ENCODE peak calls at places on chromosomes 12 and 14, in six cellular contexts. S is psoas muscle, N is A673, I is pancreas, D is HFF-Myc, A is tibial artery. Q is an unnamed sample.

GRCh38 chr12:76113800-76114757 is 29.6 kb upstream of the NAP1L1 start:
- DNase-seq in S (no peak), N (no peak), I (no peak), D (no peak), A (no peak), Q (no peak)

GRCh38 chr12:126019385-126019784 is 954.1 kb downstream of the AACS start:
- DNase-seq in S (no peak), N (no peak), I (no peak), D (no peak), A (no peak), Q (no peak)

GRCh38 chr12:131684015-131684725 is 26.7 kb upstream of the SFSWAP start:
- DNase-seq in S (no peak), N (no peak), I (no peak), D (no peak), A (peak), Q (no peak)

GRCh38 chr12:49956663-49957569 is 4.8 kb upstream of the AQP5 start:
- DNase-seq in S (no peak), N (no peak), I (no peak), D (no peak), A (no peak), Q (no peak)

GRCh38 chr14:33617154-33617553 is 333.7 kb downstream of the EGLN3 start:
- DNase-seq in S (no peak), N (peak), I (no peak), D (peak), A (no peak), Q (no peak)

GRCh38 chr14:89237923-89238529 is 179.0 kb downstream of the FOXN3 start:
- DNase-seq in S (no peak), N (peak), I (no peak), D (no peak), A (no peak), Q (no peak)

GRCh38 chr12:128933039-128933438 is 79.8 kb downstream of the GLT1D1 start:
- DNase-seq in S (no peak), N (no peak), I (no peak), D (no peak), A (no peak), Q (no peak)

GRCh38 chr14:68767248-68767645 is 25.6 kb downstream of the ZFP36L1 start:
- DNase-seq in S (no peak), N (no peak), I (no peak), D (no peak), A (no peak), Q (no peak)

GRCh38 chr12:44976246-44976645 is 74.7 kb downstream of the DBX2 start:
- DNase-seq in S (no peak), N (no peak), I (no peak), D (no peak), A (no peak), Q (no peak)

GRCh38 chr14:50666772-50667490 is 1.2 kb downstream of the SAV1 start:
- DNase-seq in S (no peak), N (peak), I (peak), D (no peak), A (peak), Q (no peak)

GRCh38 chr12:21774358-21775129 is at the start of gene KCNJ8:
- DNase-seq in S (peak), N (peak), I (peak), D (no peak), A (peak), Q (no peak)

GRCh38 chr12:121797937-121798801 is 4.7 kb upstream of the RHOF start:
- DNase-seq in S (peak), N (no peak), I (peak), D (no peak), A (peak), Q (no peak)

GRCh38 chr14:23045419-23046357 is 3.7 kb downstream of the PSMB11 start:
- DNase-seq in S (no peak), N (no peak), I (no peak), D (no peak), A (no peak), Q (no peak)

GRCh38 chr12:26091837-26092236 is 33.0 kb downstream of the BHLHE41 start:
- DNase-seq in S (no peak), N (peak), I (no peak), D (no peak), A (no peak), Q (no peak)

GRCh38 chr14:61662437-61663311 is 32.6 kb upstream of the HIF1A start:
- DNase-seq in S (no peak), N (peak), I (peak), D (peak), A (no peak), Q (no peak)

GRCh38 chr14:98501836-98502235 is 770.2 kb downstream of the BCL11B start:
- DNase-seq in S (no peak), N (no peak), I (no peak), D (no peak), A (no peak), Q (no peak)

GRCh38 chr14:96624661-96625435 is 122.7 kb downstream of the PAPOLA start:
- DNase-seq in S (no peak), N (no peak), I (no peak), D (no peak), A (peak), Q (no peak)

GRCh38 chr12:3809357-3810015 is 56.6 kb upstream of the CRACR2A start:
- DNase-seq in S (no peak), N (no peak), I (no peak), D (no peak), A (no peak), Q (no peak)

GRCh38 chr14:79483989-79484388 is 727.3 kb downstream of the DIO2 start:
- DNase-seq in S (no peak), N (no peak), I (no peak), D (no peak), A (no peak), Q (no peak)

GRCh38 chr14:100382106-100382455 is 58.9 kb downstream of the SLC25A47 start:
- DNase-seq in S (no peak), N (no peak), I (no peak), D (no peak), A (no peak), Q (no peak)
- H3K4me3 ChIP-seq in S (no peak), N (no peak), I (no peak), D (no peak), A (no peak), Q (no peak)

GRCh38 chr14:35205737-35206136 is 83.4 kb downstream of the PRORP start:
- DNase-seq in S (no peak), N (no peak), I (no peak), D (no peak), A (no peak), Q (no peak)

GRCh38 chr14:35196571-35196970 is 74.2 kb downstream of the PRORP start:
- DNase-seq in S (no peak), N (no peak), I (no peak), D (no peak), A (no peak), Q (no peak)

GRCh38 chr14:35197015-35197414 is 74.7 kb downstream of the PRORP start:
- DNase-seq in S (no peak), N (no peak), I (no peak), D (no peak), A (no peak), Q (no peak)

GRCh38 chr14:35202195-35202594 is 79.8 kb downstream of the PRORP start:
- DNase-seq in S (no peak), N (no peak), I (no peak), D (no peak), A (no peak), Q (no peak)

GRCh38 chr14:35201066-35201465 is 78.7 kb downstream of the PRORP start:
- DNase-seq in S (no peak), N (no peak), I (no peak), D (no peak), A (no peak), Q (no peak)
- H3K4me3 ChIP-seq in S (no peak), N (no peak), I (no peak), D (no peak), A (no peak), Q (no peak)

GRCh38 chr12:5051334-5051733 is 7.7 kb downstream of the KCNA5 start:
- DNase-seq in S (no peak), N (no peak), I (no peak), D (no peak), A (no peak), Q (no peak)
- H3K4me3 ChIP-seq in S (no peak), N (no peak), I (no peak), D (no peak), A (no peak), Q (no peak)

DNA sequence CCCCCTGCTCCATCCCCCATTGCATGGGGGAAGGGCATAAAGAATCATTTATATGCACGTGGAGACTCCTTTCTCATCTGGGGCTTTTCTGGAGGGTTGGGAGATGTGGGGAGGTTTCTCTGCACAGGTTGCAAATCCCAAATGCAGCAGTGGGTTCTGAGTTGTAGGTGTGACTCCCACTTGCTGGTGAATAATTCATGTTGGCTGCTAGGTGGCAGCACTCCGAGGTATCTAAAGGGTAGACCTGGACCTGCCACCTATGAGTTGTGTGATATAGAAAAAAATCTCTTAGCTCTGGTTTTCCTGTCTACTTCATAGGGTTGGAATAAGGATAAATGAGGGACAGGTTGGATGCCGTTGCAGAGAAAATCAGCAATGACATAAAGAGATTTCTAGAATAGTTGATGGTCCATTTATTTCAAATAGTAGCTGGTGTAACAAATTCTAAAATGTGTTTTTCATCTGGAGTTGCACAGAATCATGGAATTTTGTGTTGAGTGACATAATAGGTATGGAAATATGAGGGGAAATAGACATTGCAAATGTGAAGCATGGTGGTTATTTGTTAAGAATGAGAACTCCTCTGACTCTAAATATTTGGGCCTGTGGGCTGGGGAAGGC is 4.6 kb downstream of the MARCHF9 start:
- DNase-seq in S (no peak), N (no peak), I (peak), D (no peak), A (no peak), Q (no peak)
- H3K4me3 ChIP-seq in S (no peak), N (no peak), I (no peak), D (no peak), A (no peak), Q (no peak)

DNA sequence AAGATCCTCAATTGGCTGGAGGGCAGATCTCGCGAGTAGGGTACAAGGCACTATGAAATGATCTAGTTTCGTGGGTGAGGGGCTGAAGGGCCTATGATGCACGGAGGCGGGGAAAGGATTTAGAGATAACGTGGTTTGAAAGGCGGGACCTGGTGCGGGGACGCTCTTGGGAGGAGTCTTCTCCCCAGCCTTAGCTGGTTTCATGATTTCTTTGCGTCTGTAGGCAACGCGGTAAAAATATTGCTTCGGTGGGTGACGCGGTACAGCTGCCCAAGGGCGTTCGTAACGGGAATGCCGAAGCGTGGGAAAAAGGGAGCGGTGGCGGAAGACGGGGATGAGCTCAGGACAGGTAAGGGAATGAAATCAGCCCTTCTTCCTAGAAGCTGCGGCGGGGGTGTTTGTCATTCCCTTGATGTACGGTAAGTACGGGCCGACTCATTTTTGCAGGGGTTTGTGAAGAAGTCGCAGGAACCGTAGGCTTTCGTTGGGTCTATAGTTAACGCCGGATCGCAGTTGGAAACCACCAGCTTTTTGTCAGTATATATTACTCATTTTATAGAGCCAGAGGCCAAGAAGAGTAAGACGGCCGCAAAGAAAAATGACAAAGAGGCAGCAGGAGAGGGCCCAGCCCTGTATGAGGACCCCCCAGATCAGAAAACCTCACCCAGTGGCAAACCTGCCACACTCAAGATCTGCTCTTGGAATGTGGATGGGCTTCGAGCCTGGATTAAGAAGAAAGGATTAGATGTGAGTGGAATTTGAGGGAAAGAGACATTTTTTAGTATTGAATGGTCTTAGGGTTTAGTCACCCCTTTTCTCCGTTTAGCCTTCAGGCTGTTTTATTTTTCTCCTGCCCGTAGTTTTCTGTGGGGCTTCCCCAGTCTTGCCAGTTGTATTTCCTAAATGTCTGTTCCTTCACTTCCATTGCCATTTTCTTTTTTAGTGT is 602 bp downstream of the APEX1 start:
- DNase-seq in S (no peak), N (no peak), I (no peak), D (no peak), A (no peak), Q (no peak)
- H3K4me3 ChIP-seq in S (peak), N (peak), I (peak), D (peak), A (peak), Q (peak)

GRCh38 chr12:52041032-52041431 is 10.2 kb upstream of the NR4A1 start:
- DNase-seq in S (no peak), N (no peak), I (no peak), D (no peak), A (no peak), Q (no peak)

GRCh38 chr12:52037248-52037861 is 13.9 kb upstream of the NR4A1 start:
- DNase-seq in S (peak), N (peak), I (peak), D (no peak), A (peak), Q (no peak)

GRCh38 chr12:52035926-52036325 is 15.3 kb upstream of the NR4A1 start:
- DNase-seq in S (no peak), N (no peak), I (no peak), D (no peak), A (no peak), Q (no peak)

GRCh38 chr12:52036587-52037171 is 14.6 kb upstream of the NR4A1 start:
- DNase-seq in S (peak), N (peak), I (peak), D (no peak), A (peak), Q (no peak)

DNA sequence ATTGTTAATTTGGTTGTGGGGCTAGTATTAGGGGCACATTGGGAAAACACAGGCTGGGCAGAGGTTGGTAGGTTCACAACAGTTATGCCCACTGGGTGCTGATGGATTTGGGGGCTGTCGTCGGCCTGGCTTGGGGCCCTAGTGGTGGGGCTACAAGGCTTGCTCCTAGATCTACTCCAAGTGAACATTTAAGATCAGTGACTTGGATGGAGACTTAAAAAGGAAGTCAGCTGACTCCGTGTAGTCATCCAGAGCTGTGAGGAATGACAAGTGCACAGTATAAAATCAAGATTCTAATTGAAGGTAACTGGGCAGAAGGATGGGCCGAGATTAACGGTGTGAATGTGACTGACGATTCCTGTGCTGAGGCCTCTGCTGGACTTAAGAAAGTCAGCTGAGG is 12.8 kb upstream of the NR4A1 start:
- DNase-seq in S (no peak), N (no peak), I (no peak), D (no peak), A (no peak), Q (no peak)
- H3K4me3 ChIP-seq in S (peak), N (peak), I (peak), D (peak), A (peak), Q (no peak)

GRCh38 chr12:124277394-124278222 is 17.3 kb upstream of the RFLNA start:
- DNase-seq in S (no peak), N (no peak), I (no peak), D (no peak), A (no peak), Q (no peak)
- H3K4me3 ChIP-seq in S (no peak), N (no peak), I (no peak), D (no peak), A (no peak), Q (no peak)

DNA sequence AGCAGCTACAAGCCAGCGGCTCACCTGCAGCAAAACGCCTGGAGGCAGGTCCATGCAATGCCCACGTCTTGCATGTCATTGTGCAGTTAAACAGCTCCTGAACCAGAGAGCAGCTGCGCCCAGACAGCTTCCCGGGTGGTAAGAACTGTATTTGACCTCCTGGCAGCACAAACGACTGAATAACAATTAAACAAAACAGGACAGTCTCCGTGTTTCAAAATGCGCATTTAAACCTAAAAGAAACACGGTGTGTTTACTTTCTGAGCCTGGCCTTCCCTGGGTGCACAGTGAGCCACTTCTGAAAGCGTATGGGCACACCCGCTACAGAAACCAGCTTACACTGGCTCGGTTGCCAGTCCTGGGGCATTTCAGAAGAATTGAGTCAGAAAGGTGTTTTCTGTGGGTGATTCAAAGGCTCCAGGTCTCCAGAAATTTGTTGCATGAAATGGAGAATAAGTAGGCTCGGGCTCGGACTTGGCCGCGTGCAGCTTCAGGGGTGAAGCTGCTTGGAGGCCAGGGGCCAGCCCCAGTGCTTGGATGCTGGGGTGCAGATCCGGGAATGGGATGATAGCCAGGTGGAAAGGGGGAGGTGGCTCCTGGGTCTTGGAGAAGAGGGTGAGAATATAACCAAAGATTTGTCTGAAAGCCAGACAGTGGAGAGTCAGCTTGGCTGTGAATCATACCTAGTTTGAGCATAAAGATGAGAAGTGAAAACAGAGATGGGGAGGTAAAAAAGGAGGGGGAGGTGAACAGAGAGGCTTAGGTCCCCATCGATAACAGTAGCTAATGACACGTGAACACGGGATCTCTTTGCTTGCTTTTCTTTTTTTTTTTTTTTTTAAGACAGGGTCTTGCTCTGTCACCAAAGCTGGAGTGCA is 24.9 kb upstream of the FZD10 start:
- DNase-seq in S (peak), N (no peak), I (no peak), D (no peak), A (no peak), Q (no peak)
- H3K4me3 ChIP-seq in S (no peak), N (no peak), I (no peak), D (no peak), A (no peak), Q (no peak)

DNA sequence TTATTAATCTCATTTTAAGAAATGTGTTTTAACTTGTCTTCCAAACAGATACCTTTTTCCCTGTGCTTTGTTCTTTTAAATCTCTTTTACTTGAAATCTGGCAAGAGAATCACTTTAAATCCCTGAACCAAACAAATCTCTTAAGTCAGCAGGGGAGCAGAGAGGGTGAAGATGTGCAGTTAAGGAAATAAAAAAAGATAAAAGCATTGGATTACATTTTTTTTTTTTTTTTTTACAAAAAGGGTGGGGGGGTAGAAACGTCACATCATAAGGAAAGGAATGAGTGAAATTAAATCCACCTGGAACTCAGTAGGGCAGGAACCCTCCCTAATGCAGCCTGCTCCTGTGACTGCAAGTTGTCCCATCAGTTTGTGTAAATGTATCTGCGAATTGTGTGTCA is 1.4 kb downstream of the TTC6 start:
- DNase-seq in S (no peak), N (no peak), I (no peak), D (no peak), A (no peak), Q (no peak)
- H3K4me3 ChIP-seq in S (no peak), N (no peak), I (no peak), D (no peak), A (no peak), Q (no peak)

GRCh38 chr14:104461676-104462443 is 117.7 kb upstream of the C14orf180 start:
- DNase-seq in S (no peak), N (peak), I (no peak), D (no peak), A (peak), Q (no peak)
- H3K4me3 ChIP-seq in S (peak), N (peak), I (peak), D (no peak), A (no peak), Q (no peak)